ENCODE peak calls at places on chromosomes 6 and 20, in six cellular contexts. One of them, this sample, is unnamed.

GRCh38 chr6:116278853-116279231 is 888 bp downstream of the TSPYL1 start:
- DNase-seq in naive thymus-derived CD4-positive, alpha-beta T cell: no peak
- DNase-seq in ovary: peak; percentile 85
- DNase-seq in uterus: peak; percentile 58
- DNase-seq in aorta: peak; percentile 81
- DNase-seq in fibroblast of lung: no peak
- DNase-seq in this sample: peak; percentile 85

GRCh38 chr20:41222703-41223102 is 85.4 kb downstream of the PLCG1 start:
- DNase-seq in fibroblast of lung: peak; percentile 63
- DNase-seq in uterus: no peak
- DNase-seq in ovary: no peak
- DNase-seq in naive thymus-derived CD4-positive, alpha-beta T cell: no peak
- DNase-seq in aorta: no peak
- DNase-seq in this sample: no peak

GRCh38 chr6:155880905-155881304 is 425.3 kb upstream of the NOX3 start:
- DNase-seq in aorta: no peak
- DNase-seq in ovary: no peak
- DNase-seq in naive thymus-derived CD4-positive, alpha-beta T cell: no peak
- DNase-seq in uterus: no peak
- DNase-seq in fibroblast of lung: peak; percentile 51
- DNase-seq in this sample: no peak

GRCh38 chr6:159941286-159942113 is 27.4 kb upstream of the IGF2R start:
- DNase-seq in fibroblast of lung: peak; percentile 41
- DNase-seq in uterus: no peak
- DNase-seq in ovary: no peak
- DNase-seq in naive thymus-derived CD4-positive, alpha-beta T cell: peak; percentile 37
- DNase-seq in aorta: no peak
- DNase-seq in this sample: no peak

GRCh38 chr20:63282946-63283345 is 10.0 kb upstream of the COL20A1 start:
- DNase-seq in aorta: no peak
- DNase-seq in uterus: no peak
- DNase-seq in naive thymus-derived CD4-positive, alpha-beta T cell: no peak
- DNase-seq in ovary: no peak
- DNase-seq in fibroblast of lung: no peak
- DNase-seq in this sample: peak; percentile 48

GRCh38 chr6:15362274-15363160 is 116.6 kb downstream of the JARID2 start:
- DNase-seq in fibroblast of lung: no peak
- DNase-seq in naive thymus-derived CD4-positive, alpha-beta T cell: no peak
- DNase-seq in uterus: no peak
- DNase-seq in aorta: no peak
- DNase-seq in ovary: no peak
- DNase-seq in this sample: no peak

GRCh38 chr6:130946076-130946475 is 117.0 kb downstream of the EPB41L2 start:
- DNase-seq in aorta: no peak
- DNase-seq in naive thymus-derived CD4-positive, alpha-beta T cell: no peak
- DNase-seq in fibroblast of lung: peak; percentile 70
- DNase-seq in ovary: no peak
- DNase-seq in uterus: no peak
- DNase-seq in this sample: no peak

GRCh38 chr6:115972679-115973078 is 88.0 kb downstream of the FRK start:
- DNase-seq in aorta: no peak
- DNase-seq in fibroblast of lung: no peak
- DNase-seq in ovary: no peak
- DNase-seq in uterus: no peak
- DNase-seq in naive thymus-derived CD4-positive, alpha-beta T cell: no peak
- DNase-seq in this sample: no peak

GRCh38 chr6:97958143-97958542 is 675.1 kb upstream of the MMS22L start:
- DNase-seq in naive thymus-derived CD4-positive, alpha-beta T cell: no peak
- DNase-seq in aorta: no peak
- DNase-seq in fibroblast of lung: peak; percentile 66
- DNase-seq in uterus: no peak
- DNase-seq in ovary: no peak
- DNase-seq in this sample: no peak

GRCh38 chr20:47397652-47398301 is 41.3 kb upstream of the ZMYND8 start:
- DNase-seq in uterus: no peak
- DNase-seq in fibroblast of lung: no peak
- DNase-seq in aorta: no peak
- DNase-seq in naive thymus-derived CD4-positive, alpha-beta T cell: no peak
- DNase-seq in ovary: no peak
- DNase-seq in this sample: no peak

GRCh38 chr6:162973975-162974374 is 246.2 kb downstream of the PACRG start:
- DNase-seq in ovary: no peak
- DNase-seq in naive thymus-derived CD4-positive, alpha-beta T cell: no peak
- DNase-seq in fibroblast of lung: no peak
- DNase-seq in aorta: no peak
- DNase-seq in uterus: no peak
- DNase-seq in this sample: no peak

GRCh38 chr20:43755851-43756250 is 29.0 kb upstream of the GTSF1L start:
- DNase-seq in ovary: no peak
- DNase-seq in uterus: no peak
- DNase-seq in naive thymus-derived CD4-positive, alpha-beta T cell: no peak
- DNase-seq in aorta: no peak
- DNase-seq in fibroblast of lung: peak; percentile 92
- DNase-seq in this sample: no peak

GRCh38 chr6:126976263-126976797 is 142.1 kb upstream of the RSPO3 start:
- DNase-seq in ovary: no peak
- DNase-seq in fibroblast of lung: no peak
- DNase-seq in aorta: no peak
- DNase-seq in naive thymus-derived CD4-positive, alpha-beta T cell: no peak
- DNase-seq in uterus: no peak
- DNase-seq in this sample: no peak

GRCh38 chr6:99603421-99604160 is 3.0 kb upstream of the PRDM13 start:
- DNase-seq in uterus: no peak
- DNase-seq in ovary: no peak
- DNase-seq in naive thymus-derived CD4-positive, alpha-beta T cell: no peak
- DNase-seq in aorta: peak; percentile 80
- DNase-seq in fibroblast of lung: peak; percentile 27
- DNase-seq in this sample: no peak

GRCh38 chr6:108165714-108166663 is at the start of gene NR2E1:
- DNase-seq in fibroblast of lung: peak; percentile 14
- DNase-seq in aorta: no peak
- DNase-seq in ovary: no peak
- DNase-seq in naive thymus-derived CD4-positive, alpha-beta T cell: no peak
- DNase-seq in uterus: no peak
- DNase-seq in this sample: no peak

GRCh38 chr20:46683939-46684750 is 5.1 kb downstream of the TP53RK start:
- DNase-seq in ovary: peak; percentile 53
- DNase-seq in aorta: peak; percentile 84
- DNase-seq in fibroblast of lung: peak; percentile 66
- DNase-seq in uterus: peak; percentile 51
- DNase-seq in naive thymus-derived CD4-positive, alpha-beta T cell: no peak
- DNase-seq in this sample: peak; percentile 67

GRCh38 chr20:41587523-41587922 is 30.7 kb downstream of the CHD6 start:
- DNase-seq in uterus: no peak
- DNase-seq in aorta: no peak
- DNase-seq in ovary: no peak
- DNase-seq in naive thymus-derived CD4-positive, alpha-beta T cell: no peak
- DNase-seq in fibroblast of lung: peak; percentile 35
- DNase-seq in this sample: no peak

GRCh38 chr6:20417819-20418218 is 16.1 kb downstream of the E2F3 start:
- DNase-seq in naive thymus-derived CD4-positive, alpha-beta T cell: no peak
- DNase-seq in uterus: no peak
- DNase-seq in ovary: no peak
- DNase-seq in fibroblast of lung: no peak
- DNase-seq in aorta: no peak
- DNase-seq in this sample: no peak

GRCh38 chr6:114344216-114344970 is 1.6 kb upstream of the HS3ST5 start:
- DNase-seq in fibroblast of lung: no peak
- DNase-seq in ovary: no peak
- DNase-seq in aorta: no peak
- DNase-seq in naive thymus-derived CD4-positive, alpha-beta T cell: no peak
- DNase-seq in uterus: no peak
- DNase-seq in this sample: no peak

GRCh38 chr6:90846824-90847223 is 260.0 kb upstream of the MAP3K7 start:
- DNase-seq in fibroblast of lung: no peak
- DNase-seq in uterus: no peak
- DNase-seq in aorta: no peak
- DNase-seq in ovary: no peak
- DNase-seq in naive thymus-derived CD4-positive, alpha-beta T cell: no peak
- DNase-seq in this sample: no peak

GRCh38 chr6:27143474-27144026 is 104.0 kb upstream of the PRSS16 start:
- DNase-seq in uterus: no peak
- DNase-seq in aorta: no peak
- DNase-seq in naive thymus-derived CD4-positive, alpha-beta T cell: no peak
- DNase-seq in ovary: no peak
- DNase-seq in fibroblast of lung: no peak
- DNase-seq in this sample: no peak

GRCh38 chr6:155106456-155107107 is 111.5 kb downstream of the TIAM2 start:
- DNase-seq in fibroblast of lung: peak; percentile 68
- DNase-seq in aorta: no peak
- DNase-seq in ovary: no peak
- DNase-seq in naive thymus-derived CD4-positive, alpha-beta T cell: no peak
- DNase-seq in uterus: no peak
- DNase-seq in this sample: no peak

GRCh38 chr20:21089421-21089820 is 16.7 kb downstream of the LINC00237 start:
- DNase-seq in naive thymus-derived CD4-positive, alpha-beta T cell: no peak
- DNase-seq in uterus: no peak
- DNase-seq in aorta: no peak
- DNase-seq in ovary: no peak
- DNase-seq in fibroblast of lung: peak; percentile 11
- DNase-seq in this sample: no peak

GRCh38 chr6:118930680-118931079 is 4.3 kb downstream of the MCM9 start:
- DNase-seq in naive thymus-derived CD4-positive, alpha-beta T cell: no peak
- DNase-seq in ovary: no peak
- DNase-seq in uterus: no peak
- DNase-seq in aorta: no peak
- DNase-seq in fibroblast of lung: no peak
- DNase-seq in this sample: no peak

GRCh38 chr6:108622601-108623335 is 62.1 kb downstream of the FOXO3 start:
- DNase-seq in fibroblast of lung: peak; percentile 96
- DNase-seq in ovary: no peak
- DNase-seq in aorta: no peak
- DNase-seq in uterus: peak; percentile 73
- DNase-seq in naive thymus-derived CD4-positive, alpha-beta T cell: no peak
- DNase-seq in this sample: peak; percentile 59

GRCh38 chr6:100366419-100366818 is 98.3 kb downstream of the SIM1 start:
- DNase-seq in naive thymus-derived CD4-positive, alpha-beta T cell: no peak
- DNase-seq in ovary: no peak
- DNase-seq in uterus: no peak
- DNase-seq in fibroblast of lung: peak; percentile 46
- DNase-seq in aorta: no peak
- DNase-seq in this sample: no peak

GRCh38 chr20:53838311-53838873 is 232.0 kb downstream of the BCAS1 start:
- DNase-seq in naive thymus-derived CD4-positive, alpha-beta T cell: no peak
- DNase-seq in uterus: no peak
- DNase-seq in aorta: no peak
- DNase-seq in fibroblast of lung: no peak
- DNase-seq in ovary: no peak
- DNase-seq in this sample: no peak
- H3K4me1 ChIP-seq in naive thymus-derived CD4-positive, alpha-beta T cell: peaks cover 63% of the 10 kb centered on the region
- H3K4me1 ChIP-seq in uterus: no peaks in the 10 kb centered on the region
- H3K4me1 ChIP-seq in aorta: no peaks in the 10 kb centered on the region
- H3K4me1 ChIP-seq in fibroblast of lung: no peaks in the 10 kb centered on the region
- H3K4me1 ChIP-seq in ovary: no peaks in the 10 kb centered on the region
- H3K4me1 ChIP-seq in this sample: no peaks in the 10 kb centered on the region

GRCh38 chr20:50541606-50542041 is 31.4 kb downstream of the PTPN1 start:
- DNase-seq in uterus: no peak
- DNase-seq in ovary: no peak
- DNase-seq in naive thymus-derived CD4-positive, alpha-beta T cell: no peak
- DNase-seq in aorta: no peak
- DNase-seq in fibroblast of lung: no peak
- DNase-seq in this sample: no peak
- H3K27ac ChIP-seq in uterus: peak overlapping the region; percentile 55
- H3K27ac ChIP-seq in ovary: peak overlapping the region; percentile 47
- H3K27ac ChIP-seq in naive thymus-derived CD4-positive, alpha-beta T cell: no peak overlapping the region
- H3K27ac ChIP-seq in aorta: peak overlapping the region; percentile 100
- H3K27ac ChIP-seq in fibroblast of lung: peak overlapping the region; percentile 81
- H3K27ac ChIP-seq in this sample: peak overlapping the region; percentile 34

DNA sequence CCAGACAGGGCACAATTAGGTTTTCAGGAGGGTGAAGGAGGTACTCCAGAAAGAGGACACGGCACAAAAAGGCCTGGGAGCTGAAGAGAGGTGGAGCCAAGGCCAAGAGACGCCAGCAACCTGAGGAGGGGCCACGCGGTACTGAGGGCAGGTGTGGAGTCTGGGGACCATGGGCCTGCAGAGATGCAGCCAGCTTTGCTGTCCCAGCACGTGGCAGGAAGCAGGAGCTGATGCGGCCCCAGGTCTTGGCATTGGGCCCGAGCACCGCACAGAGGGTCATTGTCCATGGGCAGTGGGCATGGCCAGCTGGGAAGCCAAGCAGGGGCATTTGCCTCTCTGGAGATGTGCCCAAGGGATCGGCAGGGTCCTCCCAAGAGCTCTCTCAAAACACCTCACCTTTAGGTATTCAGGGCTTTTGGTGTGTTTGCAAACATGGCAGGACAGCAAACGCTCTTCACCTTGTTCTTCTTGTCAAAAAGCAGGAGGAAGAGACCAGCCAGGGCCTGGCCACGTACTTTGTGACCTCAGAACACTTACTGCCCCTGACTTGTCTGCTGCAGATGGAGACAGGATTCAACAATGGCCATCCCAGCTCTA is 1.4 kb upstream of the BPIFB1 start:
- DNase-seq in ovary: no peak
- DNase-seq in naive thymus-derived CD4-positive, alpha-beta T cell: no peak
- DNase-seq in fibroblast of lung: no peak
- DNase-seq in uterus: no peak
- DNase-seq in aorta: peak; percentile 66
- DNase-seq in this sample: no peak
- H3K27me3 ChIP-seq in ovary: no peaks in the 10 kb centered on the region
- H3K27me3 ChIP-seq in naive thymus-derived CD4-positive, alpha-beta T cell: no peaks in the 10 kb centered on the region
- H3K27me3 ChIP-seq in fibroblast of lung: peaks cover 4% of the 10 kb centered on the region
- H3K27me3 ChIP-seq in uterus: no peaks in the 10 kb centered on the region
- H3K27me3 ChIP-seq in aorta: no peaks in the 10 kb centered on the region
- H3K27me3 ChIP-seq in this sample: no peaks in the 10 kb centered on the region

DNA sequence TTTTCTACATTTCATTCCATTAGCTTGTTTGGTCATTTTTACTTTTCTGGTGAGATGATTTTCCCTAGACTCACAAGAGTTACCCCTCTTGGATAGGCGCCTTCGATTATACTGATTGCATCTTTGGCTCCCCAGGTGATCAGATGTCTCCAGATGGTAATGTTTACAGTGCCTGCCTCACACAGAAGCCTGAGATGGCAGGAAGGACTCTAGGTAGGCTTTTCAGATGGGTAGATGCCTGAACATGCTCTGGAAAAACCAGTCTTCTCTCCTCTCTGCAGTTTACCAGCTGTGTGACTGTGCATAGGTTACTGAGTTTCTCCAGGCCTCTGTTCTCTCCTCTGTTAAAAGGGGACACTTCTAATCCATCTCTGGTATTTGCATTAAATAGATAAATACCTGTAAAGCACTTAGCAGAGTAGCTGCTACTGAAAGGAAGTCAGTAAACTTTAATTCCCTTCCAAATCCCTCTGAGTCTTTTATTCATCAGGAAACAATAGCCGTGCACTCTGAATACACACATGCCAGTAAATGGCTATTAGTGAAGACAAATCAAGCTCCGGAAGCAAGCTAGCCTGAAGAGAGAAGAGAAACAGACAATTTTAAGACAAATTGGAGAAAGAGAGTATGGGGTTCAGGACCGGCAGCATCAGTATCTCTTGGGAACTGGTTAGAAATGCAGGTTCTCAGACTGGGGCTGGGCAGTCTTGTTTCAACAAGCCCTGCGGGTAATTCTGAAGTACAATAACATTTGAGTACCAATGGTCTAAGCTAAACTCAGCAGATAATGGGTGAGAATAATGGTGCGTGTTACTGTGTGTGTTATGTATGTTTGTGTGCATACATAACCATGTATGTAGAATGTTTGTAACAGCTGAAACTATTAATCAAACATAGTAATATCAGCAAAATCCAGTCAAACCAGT is 139.4 kb downstream of the UST start:
- DNase-seq in uterus: no peak
- DNase-seq in ovary: no peak
- DNase-seq in fibroblast of lung: peak; percentile 24
- DNase-seq in naive thymus-derived CD4-positive, alpha-beta T cell: no peak
- DNase-seq in aorta: no peak
- DNase-seq in this sample: no peak
- H3K4me1 ChIP-seq in uterus: peaks cover 3% of the 10 kb centered on the region
- H3K4me1 ChIP-seq in ovary: peaks cover 17% of the 10 kb centered on the region
- H3K4me1 ChIP-seq in fibroblast of lung: peaks cover 5% of the 10 kb centered on the region
- H3K4me1 ChIP-seq in naive thymus-derived CD4-positive, alpha-beta T cell: no peaks in the 10 kb centered on the region
- H3K4me1 ChIP-seq in aorta: no peaks in the 10 kb centered on the region
- H3K4me1 ChIP-seq in this sample: peaks cover 2% of the 10 kb centered on the region